ENCODE peak calls at places on chromosomes 5 and 9, in five cellular contexts. D is lower leg skin, M is GM12892, J is ovary, L is transverse colon. R is an unnamed sample.

GRCh38 chr9:118459832-118460425 is 755.7 kb downstream of the TLR4 start:
- DNase-seq in D (no peak), M (no peak), J (no peak), L (peak), R (no peak)

GRCh38 chr5:137572042-137572695 is 73.0 kb upstream of the SPOCK1 start:
- DNase-seq in D (no peak), M (no peak), J (no peak), L (no peak), R (no peak)

GRCh38 chr9:846852-847251 is 5.4 kb downstream of the DMRT1 start:
- DNase-seq in D (peak), M (no peak), J (no peak), L (no peak), R (no peak)

GRCh38 chr5:40041452-40041851 is 616.7 kb upstream of the DAB2 start:
- DNase-seq in D (no peak), M (no peak), J (no peak), L (no peak), R (no peak)

GRCh38 chr5:127517480-127518318 is at the start of gene PRRC1:
- DNase-seq in D (peak), M (peak), J (peak), L (peak), R (peak)

GRCh38 chr9:132878695-132879064 is at the start of gene SPACA9:
- DNase-seq in D (peak), M (peak), J (peak), L (peak), R (peak)

GRCh38 chr5:77679791-77680190 is 41.3 kb upstream of the OTP start:
- DNase-seq in D (no peak), M (no peak), J (no peak), L (no peak), R (no peak)

GRCh38 chr5:59766394-59766793 is 127.1 kb downstream of the PDE4D start:
- DNase-seq in D (no peak), M (no peak), J (no peak), L (peak), R (no peak)

GRCh38 chr5:107320851-107321250 is 349.9 kb downstream of the EFNA5 start:
- DNase-seq in D (no peak), M (no peak), J (no peak), L (no peak), R (no peak)

GRCh38 chr5:109987355-109987754 is 297.6 kb downstream of the MAN2A1 start:
- DNase-seq in D (no peak), M (no peak), J (no peak), L (no peak), R (no peak)

GRCh38 chr5:13536921-13537320 is 407.6 kb downstream of the DNAH5 start:
- DNase-seq in D (no peak), M (no peak), J (no peak), L (no peak), R (no peak)

GRCh38 chr9:76373173-76373771 is 21.0 kb downstream of the RFK start:
- DNase-seq in D (peak), M (no peak), J (peak), L (peak), R (no peak)

GRCh38 chr9:13568446-13568845 is 289.0 kb upstream of the MPDZ start:
- DNase-seq in D (no peak), M (no peak), J (no peak), L (no peak), R (no peak)

GRCh38 chr5:143641549-143641955 is 170.4 kb upstream of the HMHB1 start:
- DNase-seq in D (no peak), M (peak), J (no peak), L (no peak), R (no peak)

GRCh38 chr5:118441034-118441433 is 547.3 kb downstream of the DTWD2 start:
- DNase-seq in D (no peak), M (no peak), J (no peak), L (no peak), R (no peak)

GRCh38 chr5:137498736-137499505 is at the start of gene SPOCK1:
- DNase-seq in D (peak), M (peak), J (peak), L (peak), R (peak)

GRCh38 chr9:4501147-4501507 is 10.9 kb downstream of the SLC1A1 start:
- DNase-seq in D (no peak), M (no peak), J (no peak), L (no peak), R (no peak)

GRCh38 chr5:141680751-141681201 is 1.3 kb downstream of the ARAP3 start:
- DNase-seq in D (peak), M (no peak), J (no peak), L (peak), R (no peak)
- TF ChIP-seq POLR2A in D (no peak), M (no peak), J (no peak), L (peak), R (no peak)

GRCh38 chr5:178235600-178235998 is 3.0 kb upstream of the PHYKPL start:
- DNase-seq in D (no peak), M (no peak), J (no peak), L (no peak), R (no peak)
- TF ChIP-seq POLR2A in D (no peak), M (no peak), J (no peak), L (no peak), R (no peak)

GRCh38 chr5:150485770-150486401 is 22.0 kb upstream of the NDST1 start:
- DNase-seq in D (peak), M (peak), J (peak), L (peak), R (peak)
- TF ChIP-seq POLR2A in D (no peak), M (no peak), J (peak), L (peak), R (no peak)

GRCh38 chr9:83219154-83219923 is 156.4 kb upstream of the RASEF start:
- DNase-seq in D (peak), M (no peak), J (peak), L (peak), R (peak)
- TF ChIP-seq POLR2A in D (no peak), M (no peak), J (no peak), L (no peak), R (no peak)

DNA sequence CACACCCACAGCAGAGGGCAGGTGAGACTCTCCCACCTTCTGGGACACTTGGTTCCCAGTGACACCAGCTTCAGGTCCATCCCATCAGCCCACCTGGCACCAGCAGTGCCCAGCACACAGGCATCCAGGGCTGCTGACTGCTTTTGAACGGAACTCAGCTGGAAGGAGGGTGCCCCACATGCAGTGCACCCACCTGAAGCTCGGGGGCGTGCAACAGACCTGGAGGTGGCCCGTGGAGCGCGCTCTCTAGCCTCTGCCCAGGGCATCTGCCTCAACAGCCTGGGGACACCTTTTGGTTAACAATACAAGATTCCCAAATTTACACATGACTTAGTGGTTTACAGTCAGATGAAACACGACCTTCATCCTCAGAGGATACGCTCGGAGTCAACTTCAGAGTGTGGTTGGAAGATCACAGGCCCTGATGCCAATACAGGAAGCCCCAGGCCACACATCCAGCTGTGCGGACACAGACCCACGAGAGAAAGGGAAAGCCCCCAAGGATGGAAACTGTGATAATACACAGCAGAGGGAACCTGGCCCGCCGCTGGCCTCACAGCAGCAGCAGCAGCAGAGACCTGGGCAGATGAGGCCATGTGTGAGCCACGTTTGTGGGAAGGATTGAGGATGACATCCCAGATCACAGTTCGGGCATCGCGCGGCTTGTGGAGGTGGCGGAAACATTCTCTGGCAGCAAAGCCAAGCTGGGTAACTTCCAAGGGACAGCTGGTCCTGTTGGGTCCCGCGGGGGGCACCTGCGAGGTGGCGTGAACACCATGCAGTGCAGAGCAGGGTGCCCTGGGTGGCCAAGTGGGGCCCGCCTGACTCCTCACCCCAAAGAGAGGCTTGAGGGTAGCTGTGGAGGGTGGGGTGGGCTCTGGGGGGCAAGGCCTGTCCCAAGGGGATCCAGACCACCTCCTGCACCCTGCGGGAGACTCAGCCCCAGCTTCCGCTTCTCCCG is 64.0 kb downstream of the SECISBP2 start:
- DNase-seq in D (no peak), M (no peak), J (no peak), L (no peak), R (no peak)
- TF ChIP-seq POLR2A in D (no peak), M (no peak), J (no peak), L (no peak), R (no peak)

GRCh38 chr5:157345485-157345884 is 79.6 kb downstream of the CYFIP2 start:
- DNase-seq in D (peak), M (no peak), J (no peak), L (no peak), R (no peak)
- TF ChIP-seq POLR2A in D (no peak), M (no peak), J (no peak), L (no peak), R (no peak)

GRCh38 chr5:134506054-134507039 is 19.1 kb upstream of the JADE2 start:
- DNase-seq in D (peak), M (no peak), J (peak), L (peak), R (no peak)
- TF ChIP-seq POLR2A in D (no peak), M (no peak), J (no peak), L (peak), R (no peak)

GRCh38 chr9:134625361-134626140 is 16.1 kb upstream of the COL5A1 start:
- DNase-seq in D (peak), M (no peak), J (peak), L (no peak), R (no peak)

GRCh38 chr9:134628354-134628736 is 13.3 kb upstream of the COL5A1 start:
- DNase-seq in D (peak), M (no peak), J (no peak), L (no peak), R (no peak)

GRCh38 chr9:134626141-134626423 is 15.5 kb upstream of the COL5A1 start:
- DNase-seq in D (peak), M (no peak), J (peak), L (no peak), R (no peak)

GRCh38 chr9:134627417-134628353 is 13.9 kb upstream of the COL5A1 start:
- DNase-seq in D (peak), M (no peak), J (peak), L (no peak), R (no peak)

GRCh38 chr9:134626576-134627416 is 14.8 kb upstream of the COL5A1 start:
- DNase-seq in D (peak), M (no peak), J (peak), L (no peak), R (no peak)
- TF ChIP-seq POLR2A in D (no peak), M (no peak), J (no peak), L (no peak), R (no peak)

GRCh38 chr5:430214-430925 is 12.6 kb upstream of the EXOC3 start:
- DNase-seq in D (peak), M (no peak), J (no peak), L (no peak), R (no peak)

GRCh38 chr5:432201-432927 is 10.6 kb upstream of the EXOC3 start:
- DNase-seq in D (no peak), M (no peak), J (no peak), L (no peak), R (no peak)

GRCh38 chr5:429453-430188 is 13.4 kb upstream of the EXOC3 start:
- DNase-seq in D (peak), M (no peak), J (no peak), L (peak), R (no peak)

GRCh38 chr5:431711-432050 is 11.3 kb upstream of the EXOC3 start:
- DNase-seq in D (no peak), M (no peak), J (no peak), L (no peak), R (no peak)

GRCh38 chr5:431001-431710 is 11.8 kb upstream of the EXOC3 start:
- DNase-seq in D (peak), M (peak), J (no peak), L (peak), R (peak)
- TF ChIP-seq POLR2A in D (no peak), M (peak), J (no peak), L (no peak), R (no peak)

R was measured in erythroblast.